ENCODE peak calls at places on chromosomes 16 and 17, in five cellular contexts. W is progenitor cell of endocrine pancreas, Y is endothelial cell, C is prostate gland, Q is B cell. L is an unnamed sample.

GRCh38 chr17:47789611-47790520 is 31.7 kb downstream of the OSBPL7 start:
- DNase-seq in W (peak), C (no peak), Y (peak), Q (peak), L (peak)

GRCh38 chr17:4691686-4692085 is 12.3 kb downstream of the PELP1 start:
- DNase-seq in W (no peak), Y (no peak), C (no peak), Q (no peak), L (no peak)

GRCh38 chr16:81447383-81448101 is 2.9 kb downstream of the CMIP start:
- DNase-seq in Y (no peak), Q (no peak), C (peak), W (no peak), L (peak)

GRCh38 chr17:53093386-53093785 is 729.3 kb upstream of the KIF2B start:
- DNase-seq in C (no peak), Y (no peak), Q (no peak), W (no peak), L (no peak)

GRCh38 chr16:25729188-25729587 is 37.4 kb downstream of the HS3ST4 start:
- DNase-seq in W (no peak), Y (no peak), Q (no peak), C (no peak), L (no peak)

GRCh38 chr17:4663711-4664110 is 22.2 kb upstream of the ALOX15 start:
- DNase-seq in W (no peak), Q (no peak), Y (no peak), C (no peak), L (no peak)

GRCh38 chr16:27764869-27765675 is 215.1 kb downstream of the KATNIP start:
- DNase-seq in Q (no peak), Y (no peak), C (no peak), W (no peak), L (peak)

GRCh38 chr16:56871172-56871593 is 6.2 kb downstream of the SLC12A3 start:
- DNase-seq in Y (no peak), W (no peak), C (peak), Q (peak), L (no peak)

GRCh38 chr16:79381552-79382042 is 218.9 kb downstream of the MAF start:
- DNase-seq in C (no peak), W (no peak), Y (no peak), Q (no peak), L (no peak)

GRCh38 chr17:64216385-64217248 is 46.4 kb downstream of the TEX2 start:
- DNase-seq in W (no peak), C (no peak), Q (peak), Y (no peak), L (peak)
- TF ChIP-seq CTCF in W (peak), C (no peak), Q (no peak), Y (no peak), L (no peak)

DNA sequence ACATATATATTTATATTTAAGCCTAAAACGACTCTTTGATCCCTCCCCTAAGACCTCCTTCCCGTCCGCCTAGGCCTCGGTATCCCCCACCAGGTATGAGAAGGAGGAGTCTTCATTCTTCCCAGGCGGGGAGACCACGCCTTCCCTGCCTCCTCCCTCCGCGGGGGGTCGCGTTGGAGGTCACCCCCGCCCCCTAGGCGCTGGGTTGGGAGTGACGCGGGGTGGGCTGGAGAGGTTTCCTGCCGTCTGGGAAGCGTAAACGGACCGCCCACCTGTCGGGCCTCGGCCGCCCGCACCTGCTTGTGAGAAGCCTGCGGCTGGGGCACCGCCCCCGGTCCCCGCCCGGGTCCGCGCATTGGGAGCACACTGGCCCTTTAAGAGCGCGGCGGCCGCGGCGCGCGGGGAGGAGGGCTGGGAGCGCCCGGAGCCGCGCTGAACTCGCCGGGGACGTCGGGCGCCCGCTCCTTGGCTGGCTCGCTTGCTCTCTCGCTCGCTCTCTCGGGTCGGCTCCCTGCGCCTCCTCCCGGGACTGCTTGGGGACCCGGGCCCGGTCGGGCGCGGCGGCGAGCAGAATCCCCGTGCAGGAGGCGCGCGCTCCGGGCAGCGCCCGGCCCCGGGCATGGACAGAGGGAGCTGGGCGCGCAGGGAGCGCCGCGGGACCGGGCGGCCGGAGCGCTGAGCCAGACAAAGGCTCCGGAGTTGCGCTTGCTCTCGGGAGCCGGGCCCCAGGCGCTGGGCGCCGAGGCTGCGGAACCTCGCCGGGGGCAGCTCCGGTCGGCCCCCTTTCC is at the start of gene MMP15:
- DNase-seq in C (peak), W (peak), Q (peak), Y (peak), L (peak)
- TF ChIP-seq CTCF in C (no peak), W (no peak), Q (no peak), Y (peak), L (peak)

DNA sequence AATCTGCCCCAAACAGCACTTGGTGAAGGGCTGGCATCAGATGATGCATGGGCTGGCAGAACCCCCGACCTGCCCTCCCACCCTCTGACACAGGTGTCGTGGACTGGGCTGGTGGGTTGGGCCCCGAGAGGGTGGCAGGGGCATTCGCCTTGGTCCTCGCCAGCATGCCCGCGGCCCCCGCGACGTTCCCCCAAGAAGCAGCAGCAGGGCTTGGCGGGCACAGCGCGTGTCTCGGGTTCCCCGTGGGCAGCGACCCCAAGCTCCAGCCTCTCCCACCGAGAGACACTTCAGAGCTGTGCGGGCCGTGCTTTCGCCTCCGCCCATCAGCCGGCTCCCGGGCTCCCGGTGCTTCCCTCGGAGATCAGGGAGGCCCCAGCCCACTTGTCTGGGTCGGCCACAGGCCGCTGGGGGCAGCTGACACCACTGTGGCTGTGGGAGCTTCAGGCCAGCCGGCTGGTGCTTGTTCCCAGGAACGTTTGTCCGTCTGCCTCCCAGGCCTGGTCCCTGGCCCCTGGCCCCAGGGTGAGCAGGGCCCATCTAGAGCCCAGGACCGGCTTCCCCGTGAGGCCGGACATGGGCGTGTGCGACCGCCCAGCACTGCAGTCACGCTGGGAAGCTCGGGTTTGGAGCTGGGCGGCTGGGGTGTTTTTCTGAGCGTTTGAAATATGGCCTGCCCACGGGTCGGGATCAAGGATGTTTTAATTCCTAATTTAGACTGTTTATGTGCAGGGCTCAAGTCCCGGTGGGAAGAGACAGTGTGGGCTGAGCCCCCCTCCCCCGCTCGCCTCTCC is 16.6 kb downstream of the CACNA1H start:
- DNase-seq in Q (no peak), W (no peak), C (no peak), Y (no peak), L (no peak)
- TF ChIP-seq CTCF in Q (no peak), W (no peak), C (no peak), Y (no peak), L (no peak)

GRCh38 chr17:76005263-76006149 is 4.9 kb downstream of the CDK3 start:
- DNase-seq in Q (peak), W (peak), Y (peak), C (peak), L (peak)
- TF ChIP-seq CTCF in Q (peak), W (peak), Y (peak), C (peak), L (peak)

DNA sequence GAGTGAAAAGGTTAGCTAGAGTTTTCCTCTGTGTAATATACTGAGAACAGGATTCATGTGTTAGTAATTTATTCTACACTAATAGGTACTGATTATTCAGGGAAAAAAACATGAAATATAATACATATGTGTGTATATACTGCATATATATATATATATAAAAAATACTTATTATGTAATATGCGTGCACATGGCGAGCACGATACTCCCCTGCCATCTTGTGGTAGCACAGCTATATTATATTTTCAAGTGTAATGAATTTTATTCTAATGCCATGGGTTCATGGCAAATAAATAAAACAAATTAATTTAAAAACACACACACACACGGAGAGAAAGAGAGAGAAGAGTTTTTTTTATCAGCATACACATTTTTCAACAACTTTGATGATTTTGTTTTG is 460.6 kb downstream of the KCNJ2 start:
- DNase-seq in Y (no peak), Q (no peak), C (no peak), W (no peak), L (no peak)
- TF ChIP-seq CTCF in Y (no peak), Q (no peak), C (no peak), W (peak), L (no peak)

GRCh38 chr17:7041607-7042506 is 2.0 kb downstream of the SLC16A11 start:
- DNase-seq in C (no peak), Y (no peak), W (no peak), Q (peak), L (peak)

GRCh38 chr17:7035591-7036368 is at the start of gene SLC16A13:
- DNase-seq in Q (peak), W (peak), Y (peak), C (peak), L (peak)

GRCh38 chr17:7042507-7043194 is 1.2 kb downstream of the SLC16A11 start:
- DNase-seq in Q (peak), C (no peak), Y (no peak), W (no peak), L (peak)

GRCh38 chr17:7034955-7035590 is 742 bp upstream of the SLC16A13 start:
- DNase-seq in C (no peak), Y (no peak), Q (no peak), W (no peak), L (no peak)

GRCh38 chr17:7038025-7038862 is 2.4 kb downstream of the SLC16A13 start:
- DNase-seq in Y (no peak), W (no peak), Q (no peak), C (no peak), L (no peak)
- TF ChIP-seq CTCF in Y (no peak), W (no peak), Q (no peak), C (no peak), L (no peak)

GRCh38 chr16:10031473-10031872 is 150.8 kb downstream of the GRIN2A start:
- DNase-seq in Q (no peak), W (no peak), C (no peak), Y (no peak), L (no peak)
- TF ChIP-seq CTCF in Q (no peak), W (no peak), C (no peak), Y (no peak), L (no peak)